ENCODE peak calls at places on chromosomes 3 and 15, in ten cellular contexts. One of them, this sample, is unnamed.

GRCh38 chr3:195770081-195770840 is 41.5 kb downstream of the MUC4 start:
- DNase-seq in lower leg skin: no peak
- DNase-seq in upper lobe of right lung: peak
- DNase-seq in Peyer's patch: no peak
- DNase-seq in esophagus muscularis mucosa: no peak
- DNase-seq in epithelial cell of esophagus: no peak
- DNase-seq in body of pancreas: no peak
- DNase-seq in A549: no peak
- DNase-seq in MM.1S: no peak
- DNase-seq in IMR-90: no peak
- DNase-seq in this sample: no peak

GRCh38 chr3:46471371-46471914 is 6.7 kb upstream of the LTF start:
- DNase-seq in MM.1S: no peak
- DNase-seq in esophagus muscularis mucosa: no peak
- DNase-seq in A549: no peak
- DNase-seq in upper lobe of right lung: no peak
- DNase-seq in lower leg skin: peak
- DNase-seq in IMR-90: no peak
- DNase-seq in Peyer's patch: no peak
- DNase-seq in epithelial cell of esophagus: no peak
- DNase-seq in body of pancreas: no peak
- DNase-seq in this sample: no peak

GRCh38 chr3:182327196-182327681 is 466.1 kb upstream of the ATP11B start:
- DNase-seq in body of pancreas: no peak
- DNase-seq in upper lobe of right lung: no peak
- DNase-seq in IMR-90: no peak
- DNase-seq in lower leg skin: no peak
- DNase-seq in MM.1S: no peak
- DNase-seq in epithelial cell of esophagus: peak
- DNase-seq in esophagus muscularis mucosa: no peak
- DNase-seq in Peyer's patch: no peak
- DNase-seq in A549: no peak
- DNase-seq in this sample: no peak

GRCh38 chr3:15800780-15801179 is 3.0 kb upstream of the ANKRD28 start:
- DNase-seq in IMR-90: no peak
- DNase-seq in lower leg skin: no peak
- DNase-seq in A549: no peak
- DNase-seq in Peyer's patch: no peak
- DNase-seq in epithelial cell of esophagus: no peak
- DNase-seq in upper lobe of right lung: no peak
- DNase-seq in esophagus muscularis mucosa: no peak
- DNase-seq in MM.1S: no peak
- DNase-seq in body of pancreas: no peak
- DNase-seq in this sample: no peak

GRCh38 chr15:101029971-101030661 is 111.0 kb downstream of the LRRK1 start:
- DNase-seq in epithelial cell of esophagus: no peak
- DNase-seq in lower leg skin: peak
- DNase-seq in IMR-90: no peak
- DNase-seq in A549: no peak
- DNase-seq in MM.1S: no peak
- DNase-seq in Peyer's patch: peak
- DNase-seq in body of pancreas: peak
- DNase-seq in upper lobe of right lung: no peak
- DNase-seq in esophagus muscularis mucosa: peak
- DNase-seq in this sample: no peak

GRCh38 chr3:195005251-195005620 is 265.7 kb downstream of the XXYLT1 start:
- DNase-seq in A549: no peak
- DNase-seq in epithelial cell of esophagus: no peak
- DNase-seq in body of pancreas: no peak
- DNase-seq in MM.1S: no peak
- DNase-seq in upper lobe of right lung: peak
- DNase-seq in lower leg skin: peak
- DNase-seq in Peyer's patch: no peak
- DNase-seq in IMR-90: no peak
- DNase-seq in esophagus muscularis mucosa: no peak
- DNase-seq in this sample: no peak

GRCh38 chr3:6929918-6930317 is 69.0 kb downstream of the GRM7 start:
- DNase-seq in epithelial cell of esophagus: no peak
- DNase-seq in Peyer's patch: no peak
- DNase-seq in MM.1S: no peak
- DNase-seq in upper lobe of right lung: no peak
- DNase-seq in IMR-90: no peak
- DNase-seq in esophagus muscularis mucosa: no peak
- DNase-seq in lower leg skin: no peak
- DNase-seq in A549: no peak
- DNase-seq in body of pancreas: no peak
- DNase-seq in this sample: no peak

GRCh38 chr3:81080608-81081007 is 680.8 kb downstream of the GBE1 start:
- DNase-seq in epithelial cell of esophagus: no peak
- DNase-seq in body of pancreas: no peak
- DNase-seq in A549: no peak
- DNase-seq in Peyer's patch: no peak
- DNase-seq in IMR-90: no peak
- DNase-seq in esophagus muscularis mucosa: no peak
- DNase-seq in lower leg skin: no peak
- DNase-seq in MM.1S: no peak
- DNase-seq in upper lobe of right lung: no peak
- DNase-seq in this sample: no peak

GRCh38 chr3:69144631-69145244 is 22.3 kb upstream of the LMOD3 start:
- DNase-seq in lower leg skin: no peak
- DNase-seq in epithelial cell of esophagus: no peak
- DNase-seq in esophagus muscularis mucosa: no peak
- DNase-seq in MM.1S: no peak
- DNase-seq in A549: no peak
- DNase-seq in upper lobe of right lung: no peak
- DNase-seq in IMR-90: no peak
- DNase-seq in body of pancreas: no peak
- DNase-seq in Peyer's patch: no peak
- DNase-seq in this sample: no peak

GRCh38 chr3:48404440-48405342 is 25.2 kb downstream of the PLXNB1 start:
- DNase-seq in MM.1S: no peak
- DNase-seq in Peyer's patch: peak
- DNase-seq in upper lobe of right lung: no peak
- DNase-seq in epithelial cell of esophagus: no peak
- DNase-seq in lower leg skin: peak
- DNase-seq in IMR-90: no peak
- DNase-seq in esophagus muscularis mucosa: no peak
- DNase-seq in body of pancreas: peak
- DNase-seq in A549: no peak
- DNase-seq in this sample: no peak

GRCh38 chr3:173653781-173654180 is 256.2 kb downstream of the NLGN1 start:
- DNase-seq in epithelial cell of esophagus: peak
- DNase-seq in lower leg skin: no peak
- DNase-seq in esophagus muscularis mucosa: no peak
- DNase-seq in upper lobe of right lung: no peak
- DNase-seq in Peyer's patch: no peak
- DNase-seq in MM.1S: no peak
- DNase-seq in IMR-90: peak
- DNase-seq in A549: no peak
- DNase-seq in body of pancreas: no peak
- DNase-seq in this sample: no peak

GRCh38 chr3:194512895-194513601 is 26.2 kb upstream of the ATP13A3 start:
- DNase-seq in esophagus muscularis mucosa: no peak
- DNase-seq in epithelial cell of esophagus: no peak
- DNase-seq in upper lobe of right lung: no peak
- DNase-seq in lower leg skin: no peak
- DNase-seq in MM.1S: peak
- DNase-seq in Peyer's patch: no peak
- DNase-seq in body of pancreas: no peak
- DNase-seq in A549: no peak
- DNase-seq in IMR-90: no peak
- DNase-seq in this sample: no peak

GRCh38 chr15:83855956-83856355 is 202.0 kb downstream of the ADAMTSL3 start:
- DNase-seq in Peyer's patch: no peak
- DNase-seq in lower leg skin: no peak
- DNase-seq in MM.1S: no peak
- DNase-seq in upper lobe of right lung: no peak
- DNase-seq in A549: no peak
- DNase-seq in body of pancreas: no peak
- DNase-seq in IMR-90: no peak
- DNase-seq in esophagus muscularis mucosa: no peak
- DNase-seq in epithelial cell of esophagus: peak
- DNase-seq in this sample: no peak

GRCh38 chr3:184154909-184155643 is at the start of gene DVL3:
- DNase-seq in lower leg skin: peak
- DNase-seq in upper lobe of right lung: peak
- DNase-seq in epithelial cell of esophagus: peak
- DNase-seq in MM.1S: peak
- DNase-seq in A549: peak
- DNase-seq in esophagus muscularis mucosa: no peak
- DNase-seq in body of pancreas: peak
- DNase-seq in IMR-90: peak
- DNase-seq in Peyer's patch: peak
- DNase-seq in this sample: peak

DNA sequence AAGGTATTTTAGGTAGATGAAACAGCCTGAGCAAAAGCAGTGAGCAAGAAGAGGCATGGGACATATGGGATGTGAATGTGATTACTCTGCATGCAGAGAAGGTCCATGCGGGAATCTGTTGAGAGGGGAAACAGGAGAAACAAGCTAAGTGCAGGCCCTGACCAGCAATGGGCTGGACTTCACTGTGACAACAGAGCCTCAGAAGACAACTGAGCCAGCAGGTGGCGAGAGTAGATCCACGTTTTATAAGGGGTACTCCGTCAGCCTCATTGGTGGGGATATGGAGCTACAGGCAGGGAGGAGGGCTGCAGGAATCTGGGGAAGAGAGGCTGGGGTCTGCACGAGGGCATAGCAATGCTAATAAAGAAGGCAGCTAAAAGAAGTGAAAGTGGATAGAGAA is 405.9 kb upstream of the LMCD1 start:
- DNase-seq in A549: peak
- DNase-seq in lower leg skin: no peak
- DNase-seq in upper lobe of right lung: no peak
- DNase-seq in MM.1S: no peak
- DNase-seq in body of pancreas: no peak
- DNase-seq in Peyer's patch: no peak
- DNase-seq in IMR-90: no peak
- DNase-seq in esophagus muscularis mucosa: no peak
- DNase-seq in epithelial cell of esophagus: peak
- DNase-seq in this sample: no peak
- TF ChIP-seq CTCF in A549: no peak
- TF ChIP-seq CTCF in lower leg skin: no peak
- TF ChIP-seq CTCF in upper lobe of right lung: no peak
- TF ChIP-seq CTCF in MM.1S: no peak
- TF ChIP-seq CTCF in body of pancreas: no peak
- TF ChIP-seq CTCF in Peyer's patch: no peak
- TF ChIP-seq CTCF in IMR-90: no peak
- TF ChIP-seq CTCF in esophagus muscularis mucosa: no peak
- TF ChIP-seq CTCF in epithelial cell of esophagus: peak
- TF ChIP-seq CTCF in this sample: no peak

DNA sequence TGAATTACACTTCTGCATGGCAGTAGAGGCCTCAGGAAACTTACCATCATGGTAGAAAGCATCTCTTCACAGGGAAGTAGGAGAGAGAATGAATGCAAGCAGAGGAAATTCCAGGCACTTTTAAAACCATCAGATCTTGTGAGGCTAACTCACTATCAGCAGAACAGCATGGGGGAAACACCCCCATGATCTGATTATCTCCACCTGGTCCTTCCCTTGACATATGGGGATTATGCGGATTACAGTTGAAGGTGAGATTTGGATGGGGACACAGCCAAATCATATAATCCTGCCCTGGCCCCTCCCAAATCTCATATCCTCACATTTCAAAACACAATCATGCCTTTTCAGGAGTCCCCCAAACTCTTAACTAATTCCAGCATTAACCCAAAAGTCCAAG is 691.1 kb downstream of the SI start:
- DNase-seq in upper lobe of right lung: no peak
- DNase-seq in epithelial cell of esophagus: no peak
- DNase-seq in IMR-90: no peak
- DNase-seq in lower leg skin: no peak
- DNase-seq in A549: no peak
- DNase-seq in body of pancreas: no peak
- DNase-seq in Peyer's patch: no peak
- DNase-seq in MM.1S: no peak
- DNase-seq in esophagus muscularis mucosa: no peak
- DNase-seq in this sample: no peak
- H3K4me3 ChIP-seq in upper lobe of right lung: no peak
- H3K4me3 ChIP-seq in epithelial cell of esophagus: no peak
- H3K4me3 ChIP-seq in IMR-90: no peak
- H3K4me3 ChIP-seq in lower leg skin: no peak
- H3K4me3 ChIP-seq in A549: no peak
- H3K4me3 ChIP-seq in body of pancreas: no peak
- H3K4me3 ChIP-seq in Peyer's patch: no peak
- H3K4me3 ChIP-seq in MM.1S: no peak
- H3K4me3 ChIP-seq in esophagus muscularis mucosa: no peak
- H3K4me3 ChIP-seq in this sample: no peak

GRCh38 chr15:58056015-58056414 is 9.5 kb downstream of the ALDH1A2 start:
- DNase-seq in A549: no peak
- DNase-seq in upper lobe of right lung: no peak
- DNase-seq in Peyer's patch: no peak
- DNase-seq in IMR-90: no peak
- DNase-seq in epithelial cell of esophagus: no peak
- DNase-seq in MM.1S: no peak
- DNase-seq in body of pancreas: no peak
- DNase-seq in esophagus muscularis mucosa: no peak
- DNase-seq in lower leg skin: no peak
- DNase-seq in this sample: no peak
- TF ChIP-seq CTCF in A549: no peak
- TF ChIP-seq CTCF in upper lobe of right lung: peak
- TF ChIP-seq CTCF in Peyer's patch: no peak
- TF ChIP-seq CTCF in IMR-90: no peak
- TF ChIP-seq CTCF in epithelial cell of esophagus: peak
- TF ChIP-seq CTCF in MM.1S: no peak
- TF ChIP-seq CTCF in body of pancreas: peak
- TF ChIP-seq CTCF in esophagus muscularis mucosa: no peak
- TF ChIP-seq CTCF in lower leg skin: no peak
- TF ChIP-seq CTCF in this sample: peak

DNA sequence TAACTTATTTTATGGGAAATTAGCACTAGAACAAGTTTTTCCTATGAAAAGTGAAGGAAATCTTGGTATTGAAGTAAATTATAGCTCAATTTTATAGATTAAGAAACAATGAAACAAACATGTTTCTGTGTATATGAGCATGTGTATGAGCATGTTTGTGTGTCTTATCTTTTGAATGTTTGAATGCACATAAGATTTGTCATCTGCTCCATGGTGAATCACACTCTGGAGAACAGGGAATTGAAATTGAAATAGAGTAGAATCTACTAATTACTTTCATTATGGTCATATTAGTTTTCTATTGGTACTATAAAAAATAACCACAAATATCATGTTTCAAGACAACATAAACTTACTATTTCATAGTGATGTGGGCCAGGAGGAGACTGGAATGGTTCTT is 646.6 kb downstream of the OTOL1 start:
- DNase-seq in upper lobe of right lung: no peak
- DNase-seq in MM.1S: no peak
- DNase-seq in epithelial cell of esophagus: peak
- DNase-seq in Peyer's patch: no peak
- DNase-seq in IMR-90: peak
- DNase-seq in body of pancreas: no peak
- DNase-seq in lower leg skin: no peak
- DNase-seq in esophagus muscularis mucosa: no peak
- DNase-seq in A549: no peak
- DNase-seq in this sample: peak
- H3K4me3 ChIP-seq in upper lobe of right lung: no peak
- H3K4me3 ChIP-seq in MM.1S: no peak
- H3K4me3 ChIP-seq in epithelial cell of esophagus: no peak
- H3K4me3 ChIP-seq in Peyer's patch: no peak
- H3K4me3 ChIP-seq in IMR-90: no peak
- H3K4me3 ChIP-seq in body of pancreas: no peak
- H3K4me3 ChIP-seq in lower leg skin: no peak
- H3K4me3 ChIP-seq in esophagus muscularis mucosa: no peak
- H3K4me3 ChIP-seq in A549: no peak
- H3K4me3 ChIP-seq in this sample: no peak

GRCh38 chr3:38707730-38708129 is 58.2 kb upstream of the SCN5A start:
- DNase-seq in MM.1S: no peak
- DNase-seq in lower leg skin: peak
- DNase-seq in Peyer's patch: no peak
- DNase-seq in upper lobe of right lung: no peak
- DNase-seq in epithelial cell of esophagus: peak
- DNase-seq in body of pancreas: no peak
- DNase-seq in IMR-90: no peak
- DNase-seq in esophagus muscularis mucosa: no peak
- DNase-seq in A549: peak
- DNase-seq in this sample: no peak
- TF ChIP-seq CTCF in MM.1S: peak
- TF ChIP-seq CTCF in lower leg skin: no peak
- TF ChIP-seq CTCF in Peyer's patch: no peak
- TF ChIP-seq CTCF in upper lobe of right lung: peak
- TF ChIP-seq CTCF in epithelial cell of esophagus: peak
- TF ChIP-seq CTCF in body of pancreas: no peak
- TF ChIP-seq CTCF in IMR-90: peak
- TF ChIP-seq CTCF in esophagus muscularis mucosa: no peak
- TF ChIP-seq CTCF in A549: no peak
- TF ChIP-seq CTCF in this sample: peak